ENCODE peak calls at places on chromosomes 2 and 18, in five cellular contexts. One of them, this sample, is unnamed.
A peak's percentile ranks its signal among the peaks of the same experiment; 100 is the strongest.

GRCh38 chr2:11495844-11496271 is 29.9 kb upstream of the E2F6 start:
- DNase-seq in uterus: peak; percentile 37
- DNase-seq in transverse colon: no peak
- DNase-seq in effector memory CD4-positive, alpha-beta T cell: no peak
- DNase-seq in astrocyte: no peak
- DNase-seq in this sample: no peak

GRCh38 chr18:136433-136832 is 21.9 kb upstream of the USP14 start:
- DNase-seq in uterus: no peak
- DNase-seq in transverse colon: peak; percentile 10
- DNase-seq in effector memory CD4-positive, alpha-beta T cell: peak; percentile 40
- DNase-seq in astrocyte: no peak
- DNase-seq in this sample: no peak

GRCh38 chr2:100909571-100909970 is 89.6 kb downstream of the NPAS2 start:
- DNase-seq in uterus: no peak
- DNase-seq in transverse colon: no peak
- DNase-seq in effector memory CD4-positive, alpha-beta T cell: no peak
- DNase-seq in astrocyte: no peak
- DNase-seq in this sample: no peak

GRCh38 chr2:108613261-108614042 is 79.2 kb downstream of the LIMS1 start:
- DNase-seq in uterus: no peak
- DNase-seq in transverse colon: no peak
- DNase-seq in effector memory CD4-positive, alpha-beta T cell: no peak
- DNase-seq in astrocyte: no peak
- DNase-seq in this sample: no peak

GRCh38 chr18:51153659-51154371 is 43.7 kb downstream of the MEX3C start:
- DNase-seq in uterus: no peak
- DNase-seq in transverse colon: peak; percentile 79
- DNase-seq in effector memory CD4-positive, alpha-beta T cell: peak; percentile 16
- DNase-seq in astrocyte: no peak
- DNase-seq in this sample: no peak

GRCh38 chr2:20992201-20992711 is 51.6 kb downstream of the APOB start:
- DNase-seq in uterus: peak; percentile 58
- DNase-seq in transverse colon: peak; percentile 12
- DNase-seq in effector memory CD4-positive, alpha-beta T cell: no peak
- DNase-seq in astrocyte: no peak
- DNase-seq in this sample: no peak

GRCh38 chr2:234136461-234136860 is 86.0 kb downstream of the SPP2 start:
- DNase-seq in uterus: no peak
- DNase-seq in transverse colon: no peak
- DNase-seq in effector memory CD4-positive, alpha-beta T cell: no peak
- DNase-seq in astrocyte: no peak
- DNase-seq in this sample: peak; percentile 76

GRCh38 chr2:43284967-43285366 is 58.6 kb upstream of the ZFP36L2 start:
- DNase-seq in uterus: no peak
- DNase-seq in transverse colon: no peak
- DNase-seq in effector memory CD4-positive, alpha-beta T cell: no peak
- DNase-seq in astrocyte: no peak
- DNase-seq in this sample: no peak

GRCh38 chr2:83051538-83052192 is 1407.4 kb downstream of the SUCLG1 start:
- DNase-seq in uterus: no peak
- DNase-seq in transverse colon: no peak
- DNase-seq in effector memory CD4-positive, alpha-beta T cell: no peak
- DNase-seq in astrocyte: peak; percentile 16
- DNase-seq in this sample: no peak

GRCh38 chr2:237139123-237139675 is 53.5 kb downstream of the COPS8 start:
- DNase-seq in uterus: no peak
- DNase-seq in transverse colon: no peak
- DNase-seq in effector memory CD4-positive, alpha-beta T cell: no peak
- DNase-seq in astrocyte: no peak
- DNase-seq in this sample: no peak

GRCh38 chr18:60064271-60064670 is 164.5 kb downstream of the PMAIP1 start:
- DNase-seq in uterus: no peak
- DNase-seq in transverse colon: no peak
- DNase-seq in effector memory CD4-positive, alpha-beta T cell: no peak
- DNase-seq in astrocyte: peak; percentile 15
- DNase-seq in this sample: peak; percentile 70

GRCh38 chr18:3984163-3984757 is 470.8 kb downstream of the DLGAP1 start:
- DNase-seq in uterus: no peak
- DNase-seq in transverse colon: no peak
- DNase-seq in effector memory CD4-positive, alpha-beta T cell: no peak
- DNase-seq in astrocyte: peak; percentile 25
- DNase-seq in this sample: no peak

GRCh38 chr2:120481446-120482194 is 135.7 kb downstream of the INHBB start:
- DNase-seq in uterus: no peak
- DNase-seq in transverse colon: no peak
- DNase-seq in effector memory CD4-positive, alpha-beta T cell: no peak
- DNase-seq in astrocyte: no peak
- DNase-seq in this sample: no peak

GRCh38 chr2:1731963-1732768 is 12.1 kb downstream of the PXDN start:
- DNase-seq in uterus: peak; percentile 76
- DNase-seq in transverse colon: peak; percentile 17
- DNase-seq in effector memory CD4-positive, alpha-beta T cell: no peak
- DNase-seq in astrocyte: peak; percentile 91
- DNase-seq in this sample: peak; percentile 61

GRCh38 chr2:172452845-172453244 is 25.5 kb downstream of the ITGA6 start:
- DNase-seq in uterus: no peak
- DNase-seq in transverse colon: no peak
- DNase-seq in effector memory CD4-positive, alpha-beta T cell: no peak
- DNase-seq in astrocyte: no peak
- DNase-seq in this sample: no peak

GRCh38 chr2:128271186-128271890 is 47.3 kb downstream of the HS6ST1 start:
- DNase-seq in uterus: no peak
- DNase-seq in transverse colon: no peak
- DNase-seq in effector memory CD4-positive, alpha-beta T cell: no peak
- DNase-seq in astrocyte: no peak
- DNase-seq in this sample: no peak

DNA sequence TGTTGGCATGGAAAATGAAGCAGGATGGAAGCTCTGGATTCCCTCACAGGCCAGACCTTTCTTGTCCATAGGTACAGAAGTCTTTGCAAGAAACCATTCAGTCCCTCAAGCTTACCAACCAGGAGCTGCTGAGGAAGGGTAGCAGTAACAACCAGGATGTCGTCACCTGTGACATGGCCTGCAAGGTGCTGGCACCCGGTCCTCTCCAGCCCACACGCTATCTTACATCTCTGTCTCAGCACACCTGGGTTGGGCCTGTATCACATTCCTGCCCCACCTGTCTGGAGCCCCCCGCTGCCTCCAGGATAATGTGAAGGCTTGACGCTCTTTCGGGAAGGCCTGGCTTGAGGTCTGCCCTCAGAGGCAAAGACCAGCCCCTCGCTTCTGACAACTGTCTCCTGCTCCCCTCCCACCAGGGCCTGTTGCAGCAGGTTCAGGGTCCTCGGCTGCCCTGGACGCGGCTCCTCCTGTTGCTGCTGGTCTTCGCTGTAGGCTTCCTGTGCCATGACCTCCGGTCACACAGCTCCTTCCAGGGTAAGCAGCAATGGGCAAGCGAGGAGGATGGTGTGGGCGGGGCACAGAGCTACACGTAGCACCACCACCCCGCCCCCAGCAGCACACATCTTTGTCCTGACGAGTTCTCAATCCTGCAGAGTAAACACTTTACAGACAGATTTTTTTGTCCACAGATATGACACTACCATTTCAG is 6.0 kb downstream of the TMEM214 start:
- DNase-seq in uterus: no peak
- DNase-seq in transverse colon: no peak
- DNase-seq in effector memory CD4-positive, alpha-beta T cell: no peak
- DNase-seq in astrocyte: no peak
- DNase-seq in this sample: no peak
- H3K36me3 ChIP-seq in uterus: no peaks in the 10 kb centered on the region
- H3K36me3 ChIP-seq in transverse colon: peaks cover 53% of the 10 kb centered on the region
- H3K36me3 ChIP-seq in effector memory CD4-positive, alpha-beta T cell: peaks cover 62% of the 10 kb centered on the region
- H3K36me3 ChIP-seq in astrocyte: peaks cover 52% of the 10 kb centered on the region
- H3K36me3 ChIP-seq in this sample: peaks cover 3% of the 10 kb centered on the region

DNA sequence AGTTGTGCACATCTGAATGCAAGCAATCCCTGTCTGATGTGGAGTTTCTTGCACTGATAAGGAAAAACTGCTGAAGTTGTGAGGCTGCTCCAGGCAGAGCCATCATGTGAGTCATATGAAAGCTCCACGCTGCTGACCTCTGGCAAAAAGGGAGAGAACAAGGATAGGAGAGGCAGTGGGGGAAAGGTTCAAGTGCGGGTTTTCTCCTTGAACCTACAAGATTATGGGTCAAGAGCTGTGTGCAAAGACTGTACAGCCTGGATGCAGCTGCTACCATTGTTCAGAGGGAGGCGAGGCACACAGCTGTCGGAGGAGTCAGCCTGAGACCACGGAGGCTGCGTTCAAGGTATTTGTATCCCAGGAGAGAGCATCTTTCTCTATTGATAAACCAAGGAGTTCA is at the start of gene CDK15:
- DNase-seq in uterus: peak; percentile 19
- DNase-seq in transverse colon: no peak
- DNase-seq in effector memory CD4-positive, alpha-beta T cell: no peak
- DNase-seq in astrocyte: peak; percentile 77
- DNase-seq in this sample: no peak
- H3K36me3 ChIP-seq in uterus: no peaks in the 10 kb centered on the region
- H3K36me3 ChIP-seq in transverse colon: no peaks in the 10 kb centered on the region
- H3K36me3 ChIP-seq in effector memory CD4-positive, alpha-beta T cell: no peaks in the 10 kb centered on the region
- H3K36me3 ChIP-seq in astrocyte: no peaks in the 10 kb centered on the region
- H3K36me3 ChIP-seq in this sample: no peaks in the 10 kb centered on the region

GRCh38 chr2:232748038-232748437 is 28.3 kb downstream of the KCNJ13 start:
- DNase-seq in uterus: no peak
- DNase-seq in transverse colon: no peak
- DNase-seq in effector memory CD4-positive, alpha-beta T cell: no peak
- DNase-seq in astrocyte: no peak
- DNase-seq in this sample: no peak
- H3K36me3 ChIP-seq in uterus: no peaks in the 10 kb centered on the region
- H3K36me3 ChIP-seq in transverse colon: peaks cover 32% of the 10 kb centered on the region
- H3K36me3 ChIP-seq in effector memory CD4-positive, alpha-beta T cell: peaks cover 41% of the 10 kb centered on the region
- H3K36me3 ChIP-seq in astrocyte: peaks cover 16% of the 10 kb centered on the region
- H3K36me3 ChIP-seq in this sample: no peaks in the 10 kb centered on the region

GRCh38 chr2:9478526-9478925 is 4.2 kb downstream of the IAH1 start:
- DNase-seq in uterus: no peak
- DNase-seq in transverse colon: no peak
- DNase-seq in effector memory CD4-positive, alpha-beta T cell: no peak
- DNase-seq in astrocyte: no peak
- DNase-seq in this sample: no peak
- H3K36me3 ChIP-seq in uterus: no peaks in the 10 kb centered on the region
- H3K36me3 ChIP-seq in transverse colon: peaks cover 42% of the 10 kb centered on the region
- H3K36me3 ChIP-seq in effector memory CD4-positive, alpha-beta T cell: peaks cover 31% of the 10 kb centered on the region
- H3K36me3 ChIP-seq in astrocyte: peaks cover 15% of the 10 kb centered on the region
- H3K36me3 ChIP-seq in this sample: no peaks in the 10 kb centered on the region